ENCODE peak calls at places on chromosomes 13 and 19, in nine cellular contexts. U is foreskin fibroblast, Z is astrocyte of the spinal cord, M is fibroblast of pulmonary artery, A is fibroblast of mammary gland, V is body of pancreas, I is LNCaP clone FGC, Y is heart left ventricle, E is testis. Q is an unnamed sample.

GRCh38 chr19:46529622-46530451 is 34.2 kb upstream of the PNMA8B start:
- DNase-seq in U (peak), Z (peak), M (peak), A (peak), V (peak), I (no peak), Y (peak), E (peak), Q (peak)

GRCh38 chr13:28357247-28357825 is 137.6 kb downstream of the FLT1 start:
- DNase-seq in U (no peak), Z (no peak), M (no peak), A (no peak), V (no peak), I (no peak), Y (no peak), E (no peak), Q (no peak)

GRCh38 chr13:112772929-112773328 is 83.1 kb downstream of the ATP11A start:
- DNase-seq in U (no peak), Z (no peak), M (no peak), A (no peak), V (no peak), I (no peak), Y (no peak), E (no peak), Q (no peak)

GRCh38 chr19:18203863-18204393 is at the start of gene RAB3A:
- DNase-seq in U (peak), Z (peak), M (peak), A (peak), V (peak), I (peak), Y (peak), E (peak), Q (peak)

GRCh38 chr13:78102121-78102677 is 183.6 kb upstream of the EDNRB start:
- DNase-seq in U (peak), Z (peak), M (peak), A (peak), V (peak), I (no peak), Y (no peak), E (peak), Q (peak)

GRCh38 chr19:28350037-28350436 is 862.9 kb downstream of the UQCRFS1 start:
- DNase-seq in U (no peak), Z (no peak), M (no peak), A (no peak), V (no peak), I (no peak), Y (no peak), E (no peak), Q (no peak)

GRCh38 chr19:47520839-47521238 is 6.0 kb upstream of the NAPA start:
- DNase-seq in U (no peak), Z (no peak), M (no peak), A (no peak), V (no peak), I (no peak), Y (no peak), E (no peak), Q (no peak)

GRCh38 chr19:19372656-19373416 is 32.6 kb upstream of the GATAD2A start:
- DNase-seq in U (peak), Z (peak), M (peak), A (peak), V (peak), I (no peak), Y (peak), E (peak), Q (peak)

GRCh38 chr13:75761373-75761772 is 125.2 kb downstream of the LMO7 start:
- DNase-seq in U (no peak), Z (no peak), M (peak), A (no peak), V (no peak), I (no peak), Y (no peak), E (no peak), Q (no peak)

GRCh38 chr13:42474954-42475353 is 99.0 kb upstream of the TNFSF11 start:
- DNase-seq in U (peak), Z (peak), M (peak), A (peak), V (no peak), I (no peak), Y (no peak), E (no peak), Q (no peak)

GRCh38 chr13:70893832-70894231 is 785.6 kb upstream of the KLHL1 start:
- DNase-seq in U (no peak), Z (peak), M (peak), A (no peak), V (no peak), I (no peak), Y (no peak), E (no peak), Q (no peak)

GRCh38 chr13:110559986-110560385 is 1.5 kb downstream of the RAB20 start:
- DNase-seq in U (no peak), Z (no peak), M (no peak), A (no peak), V (no peak), I (no peak), Y (no peak), E (no peak), Q (peak)

GRCh38 chr13:110561335-110562033 is at the start of gene RAB20:
- DNase-seq in U (peak), Z (peak), M (peak), A (peak), V (peak), I (no peak), Y (peak), E (peak), Q (peak)

GRCh38 chr13:110557610-110558305 is 3.8 kb downstream of the RAB20 start:
- DNase-seq in U (no peak), Z (no peak), M (no peak), A (no peak), V (peak), I (no peak), Y (no peak), E (no peak), Q (no peak)

GRCh38 chr13:110560606-110561334 is 752 bp downstream of the RAB20 start:
- DNase-seq in U (peak), Z (no peak), M (peak), A (no peak), V (peak), I (no peak), Y (no peak), E (peak), Q (peak)

DNA sequence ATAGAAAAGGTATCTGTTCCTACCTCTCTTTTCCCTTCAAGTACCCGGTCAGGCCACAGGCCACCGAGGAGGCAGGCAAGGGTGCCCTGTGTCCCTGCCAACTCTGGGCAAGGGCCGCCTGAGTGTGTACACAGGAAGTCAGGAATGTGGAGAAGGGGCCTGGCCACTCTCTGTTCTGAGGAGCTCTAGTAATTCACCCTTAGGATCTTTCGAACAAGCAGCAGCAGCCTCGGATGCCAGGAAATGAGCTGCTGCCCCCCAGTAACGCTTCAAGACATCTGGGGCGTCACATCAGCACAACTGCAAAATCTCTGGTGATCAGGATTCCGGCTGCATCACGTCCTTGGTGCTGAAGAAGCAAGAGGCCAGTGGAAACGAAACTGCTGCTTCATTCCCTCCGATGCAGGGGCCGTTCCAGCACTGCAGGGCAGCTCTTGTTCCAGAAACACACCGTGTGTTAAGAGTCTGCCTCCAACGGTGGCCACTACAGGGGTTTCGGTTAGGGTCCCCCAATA is 2.0 kb downstream of the RAB20 start:
- DNase-seq in U (peak), Z (peak), M (peak), A (no peak), V (peak), I (no peak), Y (no peak), E (peak), Q (no peak)
- H3K4me3 ChIP-seq in U (peak), Z (no peak), M (peak), A (no peak), V (no peak), I (peak), Y (peak), E (peak), Q (no peak)

GRCh38 chr19:50478901-50479715 is 2.5 kb upstream of the GARIN5A start:
- DNase-seq in U (peak), Z (peak), M (peak), A (peak), V (no peak), I (no peak), Y (peak), E (no peak), Q (peak)
- TF ChIP-seq CTCF in U (peak), Z (peak), M (peak), A (peak), V (no peak), I (peak), Y (peak), E (no peak), Q (peak)

DNA sequence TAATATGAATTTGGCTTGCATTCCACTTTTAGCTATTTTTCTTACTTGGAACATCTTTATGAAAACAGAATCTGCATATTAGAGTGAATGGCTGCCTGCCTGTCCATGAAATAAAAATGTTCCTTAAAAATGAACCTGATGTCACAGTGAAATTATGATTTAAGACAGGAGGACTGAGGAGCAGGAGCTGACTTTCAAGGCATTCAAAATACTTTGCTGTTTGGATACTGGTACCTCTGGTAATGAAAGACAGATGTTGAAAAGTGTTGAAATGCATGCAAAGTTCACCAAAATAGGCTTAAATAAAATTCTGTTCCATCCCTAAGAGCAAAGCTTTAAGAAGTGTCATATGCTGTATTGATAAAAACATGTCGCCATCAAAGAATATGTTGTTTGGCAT is 1.7 kb downstream of the ARHGEF7 start:
- DNase-seq in U (peak), Z (no peak), M (no peak), A (peak), V (no peak), I (no peak), Y (no peak), E (no peak), Q (no peak)
- H3K4me3 ChIP-seq in U (peak), Z (no peak), M (no peak), A (no peak), V (no peak), I (no peak), Y (peak), E (no peak), Q (no peak)

GRCh38 chr19:1941146-1942077 is at the start of gene CSNK1G2:
- DNase-seq in U (no peak), Z (no peak), M (no peak), A (no peak), V (no peak), I (no peak), Y (no peak), E (no peak), Q (no peak)
- TF ChIP-seq CTCF in U (no peak), Z (no peak), M (no peak), A (no peak), V (no peak), I (peak), Y (no peak), E (no peak), Q (no peak)

Q was measured in epithelial cell of esophagus.